ENCODE peak calls at places on chromosome 17, in ten cellular contexts. L is GM23338, S is left ventricle myocardium inferior, M is fibroblast of lung, N is mesothelial cell of epicardium, U is suprapubic skin, A is PC-3, H is fibroblast of pulmonary artery, Z is GM10248, K is left lung. Q is an unnamed sample.

GRCh38 chr17:12342609-12343248 is 322.1 kb downstream of the MAP2K4 start:
- DNase-seq in S (no peak), N (no peak), M (peak), H (peak), A (peak), L (peak), K (no peak), U (no peak), Z (peak), Q (no peak)

GRCh38 chr17:6796887-6797490 is 21.0 kb downstream of the FBXO39 start:
- DNase-seq in A (peak), U (no peak), L (no peak), K (no peak), Z (no peak), M (no peak), N (no peak), H (peak), S (no peak), Q (no peak)

GRCh38 chr17:79849953-79850352 is 10.7 kb upstream of the CBX4 start:
- DNase-seq in A (no peak), M (no peak), U (no peak), H (no peak), Z (no peak), N (no peak), L (no peak), K (no peak), S (no peak), Q (no peak)

GRCh38 chr17:79798296-79799173 is 1.7 kb upstream of the CBX8 start:
- DNase-seq in L (peak), Z (no peak), U (no peak), H (no peak), N (no peak), S (no peak), K (peak), A (no peak), M (no peak), Q (no peak)

GRCh38 chr17:51287412-51287811 is 27.1 kb downstream of the UTP18 start:
- DNase-seq in K (no peak), H (no peak), S (no peak), A (no peak), L (no peak), U (no peak), N (no peak), M (no peak), Z (no peak), Q (no peak)

GRCh38 chr17:13346996-13347762 is 254.6 kb downstream of the HS3ST3A1 start:
- DNase-seq in S (no peak), K (no peak), L (no peak), Z (no peak), N (no peak), A (peak), U (no peak), M (peak), H (peak), Q (no peak)

GRCh38 chr17:28745052-28745776 is 1.4 kb downstream of the TRAF4 start:
- DNase-seq in A (peak), N (peak), M (peak), U (no peak), K (peak), H (peak), L (peak), Z (no peak), S (no peak), Q (no peak)

GRCh38 chr17:29412780-29413565 is 22.8 kb downstream of the TAOK1 start:
- DNase-seq in H (peak), U (no peak), S (no peak), N (no peak), K (no peak), Z (no peak), A (peak), L (no peak), M (peak), Q (no peak)

GRCh38 chr17:18025596-18026407 is 13.2 kb downstream of the ATPAF2 start:
- DNase-seq in L (no peak), Z (peak), M (no peak), U (no peak), N (no peak), S (no peak), A (peak), H (peak), K (no peak), Q (no peak)

GRCh38 chr17:29844339-29845048 is 85.5 kb downstream of the SSH2 start:
- DNase-seq in U (no peak), S (no peak), M (peak), K (no peak), N (no peak), H (peak), Z (no peak), A (no peak), L (peak), Q (no peak)

GRCh38 chr17:74840989-74841666 is 18.6 kb downstream of the GRIN2C start:
- DNase-seq in N (no peak), S (peak), A (no peak), H (peak), K (peak), L (peak), U (no peak), M (peak), Z (no peak), Q (no peak)

GRCh38 chr17:42603318-42603717 is 5.9 kb downstream of the RETREG3 start:
- DNase-seq in S (no peak), N (no peak), Z (no peak), H (no peak), M (no peak), L (no peak), U (no peak), K (no peak), A (no peak), Q (no peak)

GRCh38 chr17:4536742-4537411 is 18.3 kb downstream of the MYBBP1A start:
- DNase-seq in N (no peak), L (peak), H (peak), U (no peak), M (peak), S (peak), A (no peak), Z (no peak), K (no peak), Q (no peak)

GRCh38 chr17:50264263-50265113 is 9.8 kb upstream of the TMEM92 start:
- DNase-seq in U (peak), L (peak), H (no peak), S (no peak), K (no peak), Z (peak), M (no peak), A (no peak), N (no peak), Q (peak)

GRCh38 chr17:17749921-17750320 is 68.7 kb downstream of the RAI1 start:
- DNase-seq in A (peak), L (peak), H (peak), K (no peak), U (no peak), S (no peak), N (no peak), M (peak), Z (peak), Q (no peak)

GRCh38 chr17:30922235-30922993 is 669 bp downstream of the ADAP2 start:
- DNase-seq in S (peak), L (peak), H (no peak), K (peak), U (peak), N (peak), Z (peak), M (no peak), A (no peak), Q (peak)

GRCh38 chr17:3981455-3981854 is 17.2 kb upstream of the ATP2A3 start:
- DNase-seq in U (peak), L (peak), M (no peak), N (no peak), Z (no peak), K (no peak), A (no peak), H (no peak), S (no peak), Q (no peak)

GRCh38 chr17:8643855-8644506 is 13.5 kb upstream of the MYH10 start:
- DNase-seq in Z (no peak), U (no peak), N (no peak), A (no peak), S (no peak), K (no peak), H (no peak), L (peak), M (no peak), Q (no peak)

GRCh38 chr17:20063665-20064648 is 54.8 kb downstream of the SPECC1 start:
- DNase-seq in U (peak), S (peak), K (no peak), L (peak), H (peak), N (no peak), Z (peak), A (peak), M (peak), Q (no peak)

DNA sequence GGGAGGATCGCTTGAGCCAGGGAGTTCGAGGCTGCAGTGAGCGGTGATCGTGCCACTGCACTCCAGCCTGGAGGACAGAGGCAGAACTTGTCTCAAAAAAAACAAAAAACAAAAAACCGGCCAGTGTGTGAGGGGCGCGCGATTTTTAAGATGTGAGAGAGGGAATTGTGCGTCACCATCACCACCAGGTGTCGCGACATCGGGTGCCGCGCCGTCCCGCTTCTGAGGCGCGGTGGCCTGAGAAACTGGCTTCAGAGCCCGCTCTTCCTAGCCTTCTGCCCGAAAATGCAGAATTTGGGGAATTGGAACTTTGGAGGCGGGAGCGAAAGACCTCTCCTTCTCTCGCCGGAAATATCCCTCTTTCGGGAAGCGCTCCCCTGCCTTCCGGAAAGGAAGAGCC is 524.8 kb downstream of the KCNJ18 start:
- DNase-seq in S (no peak), U (no peak), K (no peak), M (no peak), Z (no peak), N (no peak), L (peak), H (no peak), A (no peak), Q (no peak)
- TF ChIP-seq CTCF in S (no peak), U (no peak), K (no peak), M (no peak), Z (no peak), N (no peak), L (peak), H (no peak), A (no peak), Q (no peak)

DNA sequence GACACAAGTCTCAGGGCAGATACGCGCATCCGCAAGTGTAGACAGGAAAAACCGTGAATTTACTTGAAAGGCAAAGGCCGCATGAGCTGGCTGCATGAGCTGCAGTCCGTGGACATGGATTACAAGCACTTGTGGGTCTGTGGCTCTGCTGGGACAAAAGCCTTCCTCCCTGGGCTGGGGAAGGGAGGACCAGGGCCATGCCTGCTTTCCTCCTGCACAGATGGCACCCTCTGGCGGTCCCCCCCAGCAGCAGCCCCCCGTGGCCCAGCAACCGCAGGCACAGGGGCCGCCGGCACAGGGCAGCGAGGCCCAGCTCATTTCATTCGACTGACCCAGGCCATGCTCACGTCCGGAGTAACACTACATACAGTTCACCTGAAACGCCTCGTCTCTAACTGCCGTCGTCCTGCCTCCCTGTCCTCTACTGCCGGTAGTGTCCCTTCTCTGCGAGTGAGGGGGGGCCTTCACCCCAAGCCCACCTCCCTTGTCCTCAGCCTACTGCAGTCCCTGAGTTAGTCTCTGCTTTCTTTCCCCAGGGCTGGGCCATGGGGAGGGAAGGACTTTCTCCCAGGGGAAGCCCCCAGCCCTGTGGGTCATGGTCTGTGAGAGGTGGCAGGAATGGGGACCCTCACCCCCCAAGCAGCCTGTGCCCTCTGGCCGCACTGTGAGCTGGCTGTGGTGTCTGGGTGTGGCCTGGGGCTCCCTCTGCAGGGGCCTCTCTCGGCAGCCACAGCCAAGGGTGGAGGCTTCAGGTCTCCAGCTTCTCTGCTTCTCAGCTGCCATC is 1.7 kb upstream of the MRPL12 start:
- DNase-seq in K (no peak), S (no peak), L (no peak), Z (no peak), N (peak), A (peak), M (no peak), H (no peak), U (no peak), Q (no peak)
- TF ChIP-seq CTCF in K (no peak), S (no peak), L (no peak), Z (peak), N (no peak), A (peak), M (no peak), H (no peak), U (no peak), Q (no peak)

GRCh38 chr17:58960068-58960467 is 146.6 kb downstream of the TRIM37 start:
- DNase-seq in A (peak), H (peak), M (peak), Z (peak), K (no peak), S (no peak), U (no peak), N (no peak), L (peak), Q (no peak)
- TF ChIP-seq CTCF in A (peak), H (peak), M (peak), Z (peak), K (no peak), S (no peak), U (no peak), N (no peak), L (peak), Q (no peak)

DNA sequence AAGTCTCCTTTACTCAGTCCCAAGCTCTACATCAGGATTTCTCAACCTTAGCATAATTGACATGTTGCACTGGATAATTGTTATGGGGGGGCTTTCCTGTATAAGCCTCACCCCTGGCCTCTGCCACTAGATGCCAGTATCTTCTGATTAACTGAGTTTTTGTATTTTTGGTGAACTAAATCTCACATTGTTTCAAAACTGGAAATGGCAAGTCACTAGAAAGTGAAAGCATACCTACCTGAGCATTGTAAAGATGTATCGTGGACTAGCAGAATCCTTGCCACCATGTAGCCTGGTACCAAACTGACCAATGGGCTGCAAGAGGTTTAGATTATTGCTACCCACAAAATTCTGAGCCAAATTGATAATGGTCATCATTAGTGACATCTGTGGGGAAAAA is 15.0 kb downstream of the TOP2A start:
- DNase-seq in H (no peak), Z (no peak), L (no peak), M (no peak), U (no peak), A (no peak), N (no peak), S (no peak), K (no peak), Q (no peak)
- TF ChIP-seq CTCF in H (no peak), Z (no peak), L (no peak), M (no peak), U (no peak), A (no peak), N (no peak), S (no peak), K (no peak), Q (no peak)

GRCh38 chr17:57735230-57735629 is 9.9 kb downstream of the CCDC182 start:
- DNase-seq in N (no peak), K (no peak), Z (no peak), H (no peak), U (no peak), M (no peak), L (no peak), S (no peak), A (no peak), Q (no peak)

GRCh38 chr17:57732062-57732461 is 13.0 kb downstream of the CCDC182 start:
- DNase-seq in L (no peak), A (no peak), Z (no peak), M (no peak), N (no peak), K (no peak), H (no peak), U (no peak), S (no peak), Q (no peak)

GRCh38 chr17:57733085-57733484 is 12.0 kb downstream of the CCDC182 start:
- DNase-seq in H (no peak), L (no peak), K (no peak), N (no peak), M (no peak), A (no peak), Z (no peak), S (no peak), U (no peak), Q (no peak)

GRCh38 chr17:57737450-57737849 is 7.6 kb downstream of the CCDC182 start:
- DNase-seq in S (no peak), M (no peak), K (no peak), Z (no peak), H (no peak), U (no peak), L (no peak), A (no peak), N (no peak), Q (no peak)

GRCh38 chr17:57735707-57736106 is 9.4 kb downstream of the CCDC182 start:
- DNase-seq in L (peak), U (no peak), S (no peak), N (no peak), K (no peak), H (no peak), Z (no peak), A (peak), M (no peak), Q (no peak)
- TF ChIP-seq CTCF in L (peak), U (no peak), S (peak), N (no peak), K (no peak), H (peak), Z (peak), A (peak), M (no peak), Q (no peak)

DNA sequence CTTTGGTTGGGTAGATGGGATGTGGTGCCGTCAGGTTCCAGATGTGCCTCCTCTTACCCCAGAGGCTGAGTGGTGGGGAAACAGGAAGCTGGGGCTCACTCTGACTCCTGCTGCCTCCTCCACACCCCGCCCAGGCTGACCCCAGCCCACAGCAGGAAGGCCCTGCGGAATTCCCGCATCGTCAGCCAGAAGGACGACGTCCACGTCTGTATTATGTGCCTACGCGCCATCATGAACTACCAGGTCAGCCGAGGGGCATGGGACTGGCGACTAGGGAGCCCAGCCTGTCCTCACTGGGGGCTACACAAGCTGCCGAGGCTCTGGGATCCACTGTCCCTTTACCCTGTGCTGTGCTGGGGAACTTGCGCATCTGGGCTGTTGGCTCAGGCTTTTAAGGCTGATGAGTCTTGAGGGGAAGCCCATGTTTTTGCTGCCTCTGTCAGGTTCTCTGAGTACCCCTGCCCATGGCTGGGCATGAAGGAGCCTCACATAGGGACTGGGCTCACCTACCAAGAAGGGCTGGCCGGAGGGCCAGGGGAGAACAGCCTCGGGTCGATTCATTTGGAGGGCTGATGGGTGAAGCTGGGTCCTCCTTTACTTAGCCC is 14.4 kb downstream of the FMNL1 start:
- DNase-seq in S (no peak), M (no peak), Z (no peak), A (no peak), N (no peak), U (peak), H (no peak), L (no peak), K (peak), Q (no peak)
- TF ChIP-seq CTCF in S (peak), M (no peak), Z (no peak), A (peak), N (peak), U (peak), H (no peak), L (no peak), K (peak), Q (no peak)

GRCh38 chr17:15446036-15446435 is 21.4 kb downstream of the CDRT4 start:
- DNase-seq in A (no peak), S (no peak), H (no peak), L (peak), N (no peak), M (no peak), Z (no peak), K (no peak), U (no peak), Q (no peak)
- TF ChIP-seq CTCF in A (peak), S (no peak), H (no peak), L (peak), N (no peak), M (no peak), Z (no peak), K (no peak), U (no peak), Q (no peak)

Q was measured in activated B cell treated with CpG ODN at 0.5 μM for 24 hours.